ENCODE peak calls at places on chromosomes 16 and 17, in four cellular contexts. M is uterus, B is spleen, P is neuronal stem cell. X is an unnamed sample.

GRCh38 chr16:29030086-29030840 is 45.4 kb downstream of the LAT start:
- DNase-seq in P (no peak), M (no peak), B (no peak), X (no peak)

GRCh38 chr17:48011405-48012150 is 26.0 kb downstream of the COPZ2 start:
- DNase-seq in B (peak), P (no peak), M (no peak), X (no peak)

GRCh38 chr16:89410794-89411309 is 79.5 kb downstream of the ANKRD11 start:
- DNase-seq in P (no peak), B (no peak), M (no peak), X (no peak)

GRCh38 chr17:57142925-57143324 is 57.9 kb downstream of the AKAP1 start:
- DNase-seq in B (no peak), M (no peak), P (no peak), X (no peak)

GRCh38 chr16:57150682-57151330 is 35.0 kb downstream of the PSME3IP1 start:
- DNase-seq in P (no peak), M (no peak), B (peak), X (no peak)

GRCh38 chr17:45234641-45235040 is 13.0 kb downstream of the FMNL1 start:
- DNase-seq in B (peak), P (no peak), M (no peak), X (peak)

GRCh38 chr17:46943511-46944393 is 20.8 kb downstream of the GOSR2 start:
- DNase-seq in P (no peak), M (no peak), B (no peak), X (no peak)

GRCh38 chr17:56593073-56593740 is at the start of gene NOG:
- DNase-seq in M (no peak), P (peak), B (peak), X (peak)

GRCh38 chr17:45784583-45785372 is 658 bp downstream of the CRHR1 start:
- DNase-seq in P (peak), M (no peak), B (peak), X (no peak)

GRCh38 chr16:21568502-21569189 is 30.7 kb upstream of the METTL9 start:
- DNase-seq in B (peak), P (no peak), M (no peak), X (peak)

GRCh38 chr17:29347831-29348281 is 42.3 kb upstream of the TAOK1 start:
- DNase-seq in M (peak), B (no peak), P (no peak), X (no peak)

GRCh38 chr17:53006006-53006405 is 816.7 kb upstream of the KIF2B start:
- DNase-seq in B (no peak), P (no peak), M (no peak), X (no peak)

GRCh38 chr16:75477680-75478473 is 13.4 kb upstream of the TMEM170A start:
- DNase-seq in B (peak), M (no peak), P (no peak), X (no peak)

GRCh38 chr16:3577302-3577752 is at the start of gene NLRC3:
- DNase-seq in P (no peak), M (no peak), B (peak), X (peak)

GRCh38 chr16:35565626-35566025 is 2106.2 kb downstream of the TP53TG3F start:
- DNase-seq in P (no peak), B (no peak), M (no peak), X (no peak)

GRCh38 chr17:45940826-45941225 is 46.5 kb downstream of the MAPT start:
- DNase-seq in B (no peak), P (no peak), M (peak), X (no peak)

GRCh38 chr16:50925758-50926357 is 184.0 kb downstream of the CYLD start:
- DNase-seq in B (no peak), M (no peak), P (no peak), X (no peak)

DNA sequence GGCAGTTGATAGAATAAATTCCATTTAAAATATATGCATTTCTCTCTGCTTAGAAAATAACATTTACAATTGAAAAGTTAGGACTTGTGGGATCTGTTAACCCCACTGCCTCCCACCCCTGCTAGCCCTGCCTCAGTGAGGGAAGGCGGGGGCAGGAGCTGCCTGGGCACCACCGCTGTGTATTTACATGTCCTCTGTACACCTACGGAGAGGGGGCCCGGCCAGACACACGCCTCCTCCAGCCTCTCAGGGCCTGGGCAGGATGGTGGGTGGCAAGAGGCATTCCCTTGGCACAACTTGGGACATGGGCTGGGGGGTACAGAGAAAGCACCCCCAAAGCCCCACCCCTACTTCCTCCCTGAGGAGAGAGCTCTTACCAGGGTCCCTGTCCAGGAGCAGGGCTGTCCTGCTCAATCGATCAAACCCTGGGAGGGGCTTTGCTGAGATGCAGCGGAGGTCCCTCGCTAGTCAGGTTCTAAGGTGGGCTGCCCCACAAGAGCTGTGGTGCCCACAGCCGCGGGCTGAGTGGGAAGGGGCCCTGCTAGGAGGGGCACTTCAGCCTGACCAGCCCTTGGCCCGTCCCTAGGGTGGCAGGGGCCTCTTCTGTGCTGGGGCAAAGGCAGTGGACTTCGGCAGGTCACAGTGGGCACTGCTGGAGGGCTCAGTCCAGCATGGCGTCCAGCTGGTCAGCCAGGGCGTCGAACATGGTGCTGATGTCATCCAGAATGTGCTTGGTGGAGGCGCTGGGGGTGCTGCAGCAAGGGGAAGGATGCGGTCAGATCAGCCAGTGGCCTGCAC is 14.7 kb downstream of the CASKIN2 start:
- DNase-seq in M (no peak), P (no peak), B (peak), X (no peak)
- H3K27ac ChIP-seq in M (peak), P (no peak), B (no peak), X (no peak)

DNA sequence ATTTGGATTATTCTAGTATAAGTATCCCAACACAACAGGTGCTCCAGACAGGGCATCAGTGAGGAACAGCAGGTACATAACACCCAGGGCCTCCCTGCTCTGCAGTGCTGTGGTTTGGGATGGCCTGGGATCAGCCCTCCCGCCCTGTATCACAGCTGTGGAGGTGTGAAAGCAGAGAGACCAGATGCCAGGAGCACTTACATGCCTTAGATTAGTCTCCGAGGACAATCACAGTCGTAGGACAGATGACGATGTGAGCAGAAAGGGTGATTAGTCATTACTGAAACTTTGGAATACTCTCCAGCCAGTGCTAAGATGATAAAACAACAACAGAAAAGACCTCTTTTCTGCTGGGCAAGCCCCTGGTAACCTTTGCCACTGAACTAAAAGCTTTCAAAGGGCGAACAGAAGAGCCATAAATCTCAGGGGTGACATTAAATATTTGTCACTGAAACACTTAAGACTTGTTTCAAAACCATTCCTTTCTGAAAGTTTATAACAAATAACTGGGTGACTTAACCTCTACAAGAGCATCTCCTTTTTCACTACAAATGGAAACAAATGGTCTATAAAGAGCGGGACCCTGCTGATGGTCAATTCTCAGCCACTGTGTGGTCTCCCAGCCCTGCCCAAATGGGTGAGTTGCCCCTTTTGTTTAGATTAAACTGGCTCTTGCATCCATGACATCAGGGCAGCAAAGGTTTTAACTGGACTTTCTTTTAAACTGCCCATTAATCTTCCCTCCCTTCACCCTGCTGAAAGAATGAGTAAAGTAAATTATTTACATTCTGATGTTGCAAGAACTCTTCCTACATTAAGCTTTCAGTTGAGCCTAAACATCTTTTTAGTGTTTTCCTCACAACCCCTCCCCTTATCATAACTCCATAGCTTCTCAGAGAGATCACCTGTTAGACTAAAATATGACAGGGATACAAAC is 183.1 kb upstream of the COX10 start:
- DNase-seq in M (no peak), P (no peak), B (no peak), X (no peak)
- H3K27ac ChIP-seq in M (no peak), P (no peak), B (no peak), X (no peak)

GRCh38 chr17:32398946-32399345 is 45.4 kb upstream of the PSMD11 start:
- DNase-seq in M (no peak), P (no peak), B (no peak), X (no peak)
- H3K27ac ChIP-seq in M (no peak), P (no peak), B (no peak), X (no peak)

DNA sequence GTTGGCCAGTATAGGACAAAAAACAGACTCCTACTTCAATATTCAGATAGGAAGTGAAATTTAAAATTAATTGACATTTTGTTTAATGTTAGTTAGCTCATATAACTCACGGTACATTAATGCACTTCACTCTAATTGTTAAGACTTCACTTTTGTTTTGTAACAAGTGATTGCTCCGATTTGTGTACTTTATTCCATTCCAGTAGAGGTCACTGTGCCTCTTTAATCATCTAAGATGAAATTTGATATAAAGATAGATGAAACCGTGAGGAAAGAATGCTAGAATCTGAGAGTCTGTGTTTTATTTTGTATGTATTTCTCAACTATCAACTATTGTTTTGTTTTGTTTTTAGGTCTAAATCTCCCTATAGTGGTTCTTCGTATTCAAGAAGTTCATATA is 29.0 kb downstream of the RBBP6 start:
- DNase-seq in P (no peak), B (no peak), M (no peak), X (no peak)
- H3K27ac ChIP-seq in P (no peak), B (no peak), M (no peak), X (no peak)

GRCh38 chr17:41767324-41768042 is 19.0 kb downstream of the JUP start:
- DNase-seq in P (no peak), B (no peak), M (no peak), X (no peak)
- H3K27ac ChIP-seq in P (no peak), B (no peak), M (no peak), X (no peak)